ENCODE peak calls at places on chromosome 20, in seven cellular contexts. One of them, this sample, is unnamed.

GRCh38 chr20:16864069-16864468 is 115.9 kb downstream of the OTOR start:
- DNase-seq in IMR-90: peak; percentile 20
- DNase-seq in neuronal stem cell: no peak
- DNase-seq in H9: no peak
- DNase-seq in H1: no peak
- DNase-seq in mesenchymal stem cell: peak; percentile 2
- DNase-seq in trophoblast cell: peak; percentile 46
- DNase-seq in this sample: no peak

GRCh38 chr20:25553819-25554296 is 31.5 kb downstream of the NINL start:
- DNase-seq in IMR-90: peak; percentile 67
- DNase-seq in neuronal stem cell: no peak
- DNase-seq in H9: no peak
- DNase-seq in H1: no peak
- DNase-seq in mesenchymal stem cell: peak; percentile 76
- DNase-seq in trophoblast cell: no peak
- DNase-seq in this sample: no peak

GRCh38 chr20:17570347-17571152 is 675 bp downstream of the DSTN start:
- DNase-seq in IMR-90: peak; percentile 33
- DNase-seq in neuronal stem cell: peak; percentile 64
- DNase-seq in H9: peak; percentile 48
- DNase-seq in H1: peak; percentile 64
- DNase-seq in mesenchymal stem cell: peak; percentile 67
- DNase-seq in trophoblast cell: peak; percentile 64
- DNase-seq in this sample: peak; percentile 79

GRCh38 chr20:17624070-17624469 is 54.2 kb downstream of the DSTN start:
- DNase-seq in IMR-90: no peak
- DNase-seq in neuronal stem cell: no peak
- DNase-seq in H9: no peak
- DNase-seq in H1: no peak
- DNase-seq in mesenchymal stem cell: no peak
- DNase-seq in trophoblast cell: no peak
- DNase-seq in this sample: no peak

GRCh38 chr20:25057234-25058050 is 497 bp downstream of the ACSS1 start:
- DNase-seq in IMR-90: peak; percentile 19
- DNase-seq in neuronal stem cell: no peak
- DNase-seq in H9: no peak
- DNase-seq in H1: peak; percentile 70
- DNase-seq in mesenchymal stem cell: peak; percentile 47
- DNase-seq in trophoblast cell: peak; percentile 66
- DNase-seq in this sample: peak; percentile 25

GRCh38 chr20:4327956-4328355 is 312.6 kb upstream of the RNF24 start:
- DNase-seq in IMR-90: no peak
- DNase-seq in neuronal stem cell: no peak
- DNase-seq in H9: no peak
- DNase-seq in H1: no peak
- DNase-seq in mesenchymal stem cell: no peak
- DNase-seq in trophoblast cell: no peak
- DNase-seq in this sample: no peak

GRCh38 chr20:10218536-10219451 is at the start of gene SNAP25:
- DNase-seq in IMR-90: peak; percentile 90
- DNase-seq in neuronal stem cell: peak; percentile 87
- DNase-seq in H9: peak; percentile 90
- DNase-seq in H1: peak; percentile 87
- DNase-seq in mesenchymal stem cell: peak; percentile 93
- DNase-seq in trophoblast cell: peak; percentile 9
- DNase-seq in this sample: peak; percentile 97

GRCh38 chr20:64051532-64052325 is 2.3 kb upstream of the SOX18 start:
- DNase-seq in IMR-90: no peak
- DNase-seq in neuronal stem cell: no peak
- DNase-seq in H9: no peak
- DNase-seq in H1: no peak
- DNase-seq in mesenchymal stem cell: no peak
- DNase-seq in trophoblast cell: no peak
- DNase-seq in this sample: no peak

GRCh38 chr20:39532205-39532604 is 570.1 kb downstream of the DHX35 start:
- DNase-seq in IMR-90: no peak
- DNase-seq in neuronal stem cell: no peak
- DNase-seq in H9: no peak
- DNase-seq in H1: no peak
- DNase-seq in mesenchymal stem cell: no peak
- DNase-seq in trophoblast cell: no peak
- DNase-seq in this sample: no peak

GRCh38 chr20:49508435-49509199 is 26.1 kb upstream of the KCNB1 start:
- DNase-seq in IMR-90: peak; percentile 45
- DNase-seq in neuronal stem cell: peak; percentile 43
- DNase-seq in H9: peak; percentile 39
- DNase-seq in H1: no peak
- DNase-seq in mesenchymal stem cell: peak; percentile 45
- DNase-seq in trophoblast cell: peak; percentile 65
- DNase-seq in this sample: peak; percentile 72

GRCh38 chr20:48544402-48545333 is 283.1 kb downstream of the PREX1 start:
- DNase-seq in IMR-90: no peak
- DNase-seq in neuronal stem cell: no peak
- DNase-seq in H9: no peak
- DNase-seq in H1: no peak
- DNase-seq in mesenchymal stem cell: no peak
- DNase-seq in trophoblast cell: no peak
- DNase-seq in this sample: peak; percentile 42

GRCh38 chr20:42923348-42923918 is 266.3 kb downstream of the PTPRT start:
- DNase-seq in IMR-90: no peak
- DNase-seq in neuronal stem cell: no peak
- DNase-seq in H9: no peak
- DNase-seq in H1: no peak
- DNase-seq in mesenchymal stem cell: no peak
- DNase-seq in trophoblast cell: no peak
- DNase-seq in this sample: no peak

GRCh38 chr20:17417221-17417620 is 114.0 kb downstream of the BFSP1 start:
- DNase-seq in IMR-90: no peak
- DNase-seq in neuronal stem cell: no peak
- DNase-seq in H9: no peak
- DNase-seq in H1: no peak
- DNase-seq in mesenchymal stem cell: no peak
- DNase-seq in trophoblast cell: no peak
- DNase-seq in this sample: no peak

GRCh38 chr20:15767636-15768369 is 805.4 kb downstream of the KIF16B start:
- DNase-seq in IMR-90: no peak
- DNase-seq in neuronal stem cell: no peak
- DNase-seq in H9: no peak
- DNase-seq in H1: no peak
- DNase-seq in mesenchymal stem cell: no peak
- DNase-seq in trophoblast cell: no peak
- DNase-seq in this sample: no peak

GRCh38 chr20:33578510-33578909 is 83.6 kb upstream of the C20orf144 start:
- DNase-seq in IMR-90: peak; percentile 69
- DNase-seq in neuronal stem cell: no peak
- DNase-seq in H9: no peak
- DNase-seq in H1: no peak
- DNase-seq in mesenchymal stem cell: no peak
- DNase-seq in trophoblast cell: no peak
- DNase-seq in this sample: no peak

GRCh38 chr20:33664085-33664761 is 2.1 kb downstream of the C20orf144 start:
- DNase-seq in IMR-90: no peak
- DNase-seq in neuronal stem cell: no peak
- DNase-seq in H9: no peak
- DNase-seq in H1: no peak
- DNase-seq in mesenchymal stem cell: no peak
- DNase-seq in trophoblast cell: no peak
- DNase-seq in this sample: peak; percentile 37

GRCh38 chr20:14197097-14197496 is 140.3 kb downstream of the FLRT3 start:
- DNase-seq in IMR-90: peak; percentile 64
- DNase-seq in neuronal stem cell: no peak
- DNase-seq in H9: no peak
- DNase-seq in H1: no peak
- DNase-seq in mesenchymal stem cell: peak; percentile 25
- DNase-seq in trophoblast cell: no peak
- DNase-seq in this sample: no peak

GRCh38 chr20:64161595-64162238 is 2.5 kb upstream of the MYT1 start:
- DNase-seq in IMR-90: peak; percentile 38
- DNase-seq in neuronal stem cell: peak; percentile 86
- DNase-seq in H9: peak; percentile 87
- DNase-seq in H1: peak; percentile 85
- DNase-seq in mesenchymal stem cell: peak; percentile 30
- DNase-seq in trophoblast cell: peak; percentile 55
- DNase-seq in this sample: peak; percentile 88

GRCh38 chr20:48102076-48102787 is 317.0 kb upstream of the SULF2 start:
- DNase-seq in IMR-90: no peak
- DNase-seq in neuronal stem cell: no peak
- DNase-seq in H9: no peak
- DNase-seq in H1: no peak
- DNase-seq in mesenchymal stem cell: no peak
- DNase-seq in trophoblast cell: peak; percentile 51
- DNase-seq in this sample: no peak

GRCh38 chr20:19602660-19603389 is 155.2 kb upstream of the RIN2 start:
- DNase-seq in IMR-90: no peak
- DNase-seq in neuronal stem cell: no peak
- DNase-seq in H9: no peak
- DNase-seq in H1: no peak
- DNase-seq in mesenchymal stem cell: no peak
- DNase-seq in trophoblast cell: no peak
- DNase-seq in this sample: no peak

GRCh38 chr20:53522696-53523095 is 70.9 kb downstream of the ZNF217 start:
- DNase-seq in IMR-90: no peak
- DNase-seq in neuronal stem cell: no peak
- DNase-seq in H9: no peak
- DNase-seq in H1: no peak
- DNase-seq in mesenchymal stem cell: no peak
- DNase-seq in trophoblast cell: no peak
- DNase-seq in this sample: no peak

GRCh38 chr20:21183722-21184121 is 57.8 kb downstream of the KIZ start:
- DNase-seq in IMR-90: peak; percentile 33
- DNase-seq in neuronal stem cell: no peak
- DNase-seq in H9: no peak
- DNase-seq in H1: no peak
- DNase-seq in mesenchymal stem cell: no peak
- DNase-seq in trophoblast cell: no peak
- DNase-seq in this sample: no peak
- H2AK5ac ChIP-seq in IMR-90: peak overlapping the region; percentile 27
- H2AK5ac ChIP-seq in neuronal stem cell: no peak overlapping the region
- H2AK5ac ChIP-seq in H9: no peak overlapping the region
- H2AK5ac ChIP-seq in H1: peak overlapping the region; percentile 79
- H2AK5ac ChIP-seq in mesenchymal stem cell: no peak overlapping the region
- H2AK5ac ChIP-seq in trophoblast cell: no peak overlapping the region
- H2AK5ac ChIP-seq in this sample: no peak overlapping the region

DNA sequence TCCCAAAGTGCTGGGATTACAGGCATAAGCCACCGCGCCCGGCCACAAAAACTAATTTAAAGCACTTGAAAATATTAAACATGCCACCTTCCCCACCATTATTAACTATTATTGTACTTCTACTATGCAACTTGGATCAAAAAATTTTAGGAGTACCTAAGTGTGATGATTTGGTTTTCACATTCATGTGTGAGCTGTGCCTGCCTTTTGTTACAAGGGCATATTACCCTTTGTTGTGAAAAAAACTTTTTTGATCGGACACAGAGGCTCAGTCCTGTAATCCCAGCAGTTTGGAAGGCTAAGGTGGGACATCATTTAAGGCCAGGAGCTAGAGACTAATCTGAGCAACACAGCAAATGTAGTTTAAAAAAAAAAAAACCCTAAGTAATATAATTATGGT is 17.1 kb downstream of the ROMO1 start:
- DNase-seq in IMR-90: no peak
- DNase-seq in neuronal stem cell: no peak
- DNase-seq in H9: no peak
- DNase-seq in H1: no peak
- DNase-seq in mesenchymal stem cell: no peak
- DNase-seq in trophoblast cell: no peak
- DNase-seq in this sample: no peak
- H2BK120ac ChIP-seq in IMR-90: no peak overlapping the region
- H2BK120ac ChIP-seq in neuronal stem cell: no peak overlapping the region
- H2BK120ac ChIP-seq in H9: no peak overlapping the region
- H2BK120ac ChIP-seq in H1: no peak overlapping the region
- H2BK120ac ChIP-seq in mesenchymal stem cell: no peak overlapping the region
- H2BK120ac ChIP-seq in trophoblast cell: no peak overlapping the region
- H2BK120ac ChIP-seq in this sample: no peak overlapping the region

GRCh38 chr20:2984028-2984501 is 59.4 kb upstream of the GNRH2 start:
- DNase-seq in IMR-90: no peak
- DNase-seq in neuronal stem cell: no peak
- DNase-seq in H9: no peak
- DNase-seq in H1: peak; percentile 3
- DNase-seq in mesenchymal stem cell: no peak
- DNase-seq in trophoblast cell: no peak
- DNase-seq in this sample: no peak

GRCh38 chr20:2984956-2985661 is 58.3 kb upstream of the GNRH2 start:
- DNase-seq in IMR-90: peak; percentile 80
- DNase-seq in neuronal stem cell: no peak
- DNase-seq in H9: no peak
- DNase-seq in H1: peak; percentile 30
- DNase-seq in mesenchymal stem cell: peak; percentile 70
- DNase-seq in trophoblast cell: peak; percentile 68
- DNase-seq in this sample: no peak

GRCh38 chr20:2978519-2978918 is 64.9 kb upstream of the GNRH2 start:
- DNase-seq in IMR-90: no peak
- DNase-seq in neuronal stem cell: no peak
- DNase-seq in H9: no peak
- DNase-seq in H1: peak; percentile 8
- DNase-seq in mesenchymal stem cell: no peak
- DNase-seq in trophoblast cell: no peak
- DNase-seq in this sample: no peak

GRCh38 chr20:2983508-2983907 is 59.9 kb upstream of the GNRH2 start:
- DNase-seq in IMR-90: no peak
- DNase-seq in neuronal stem cell: no peak
- DNase-seq in H9: no peak
- DNase-seq in H1: no peak
- DNase-seq in mesenchymal stem cell: no peak
- DNase-seq in trophoblast cell: no peak
- DNase-seq in this sample: no peak

GRCh38 chr20:2981646-2982045 is 61.8 kb upstream of the GNRH2 start:
- DNase-seq in IMR-90: no peak
- DNase-seq in neuronal stem cell: no peak
- DNase-seq in H9: no peak
- DNase-seq in H1: peak; percentile 19
- DNase-seq in mesenchymal stem cell: no peak
- DNase-seq in trophoblast cell: peak; percentile 58
- DNase-seq in this sample: no peak
- H3K4ac ChIP-seq in IMR-90: no peak overlapping the region
- H3K4ac ChIP-seq in neuronal stem cell: no peak overlapping the region
- H3K4ac ChIP-seq in H9: no peak overlapping the region
- H3K4ac ChIP-seq in H1: no peak overlapping the region
- H3K4ac ChIP-seq in mesenchymal stem cell: no peak overlapping the region
- H3K4ac ChIP-seq in trophoblast cell: no peak overlapping the region
- H3K4ac ChIP-seq in this sample: no peak overlapping the region

GRCh38 chr20:38024496-38024895 is 8.8 kb downstream of the TTI1 start:
- DNase-seq in IMR-90: no peak
- DNase-seq in neuronal stem cell: no peak
- DNase-seq in H9: no peak
- DNase-seq in H1: no peak
- DNase-seq in mesenchymal stem cell: no peak
- DNase-seq in trophoblast cell: no peak
- DNase-seq in this sample: no peak

GRCh38 chr20:38018385-38018784 is 14.9 kb downstream of the TTI1 start:
- DNase-seq in IMR-90: no peak
- DNase-seq in neuronal stem cell: no peak
- DNase-seq in H9: no peak
- DNase-seq in H1: no peak
- DNase-seq in mesenchymal stem cell: no peak
- DNase-seq in trophoblast cell: no peak
- DNase-seq in this sample: no peak

GRCh38 chr20:38023181-38024085 is 9.8 kb downstream of the TTI1 start:
- DNase-seq in IMR-90: peak; percentile 96
- DNase-seq in neuronal stem cell: no peak
- DNase-seq in H9: no peak
- DNase-seq in H1: no peak
- DNase-seq in mesenchymal stem cell: peak; percentile 93
- DNase-seq in trophoblast cell: no peak
- DNase-seq in this sample: no peak

GRCh38 chr20:38017959-38018358 is 15.3 kb downstream of the TTI1 start:
- DNase-seq in IMR-90: no peak
- DNase-seq in neuronal stem cell: no peak
- DNase-seq in H9: no peak
- DNase-seq in H1: no peak
- DNase-seq in mesenchymal stem cell: no peak
- DNase-seq in trophoblast cell: no peak
- DNase-seq in this sample: no peak

GRCh38 chr20:38021373-38021772 is 11.9 kb downstream of the TTI1 start:
- DNase-seq in IMR-90: peak; percentile 53
- DNase-seq in neuronal stem cell: no peak
- DNase-seq in H9: no peak
- DNase-seq in H1: no peak
- DNase-seq in mesenchymal stem cell: peak; percentile 64
- DNase-seq in trophoblast cell: no peak
- DNase-seq in this sample: no peak
- H2AK5ac ChIP-seq in IMR-90: no peak overlapping the region
- H2AK5ac ChIP-seq in neuronal stem cell: no peak overlapping the region
- H2AK5ac ChIP-seq in H9: no peak overlapping the region
- H2AK5ac ChIP-seq in H1: no peak overlapping the region
- H2AK5ac ChIP-seq in mesenchymal stem cell: no peak overlapping the region
- H2AK5ac ChIP-seq in trophoblast cell: no peak overlapping the region
- H2AK5ac ChIP-seq in this sample: no peak overlapping the region